ENCODE peak calls at places on chromosome 7, in nine cellular contexts. One of them, this sample, is unnamed.

GRCh38 chr7:41656357-41656756 is 46.5 kb downstream of the INHBA start:
- DNase-seq in ovary: no peak
- DNase-seq in hepatocyte: no peak
- DNase-seq in psoas muscle: no peak
- DNase-seq in lower lobe of right lung: no peak
- DNase-seq in right lobe of liver: no peak
- DNase-seq in CD8-positive, alpha-beta T cell: no peak
- DNase-seq in tibial artery: no peak
- DNase-seq in cardiac muscle cell: peak; percentile 65
- DNase-seq in this sample: no peak

GRCh38 chr7:101210143-101210542 is 7.2 kb downstream of the PLOD3 start:
- DNase-seq in hepatocyte: no peak
- DNase-seq in lower lobe of right lung: no peak
- DNase-seq in psoas muscle: no peak
- DNase-seq in ovary: no peak
- DNase-seq in right lobe of liver: no peak
- DNase-seq in CD8-positive, alpha-beta T cell: no peak
- DNase-seq in tibial artery: no peak
- DNase-seq in cardiac muscle cell: no peak
- DNase-seq in this sample: no peak

GRCh38 chr7:125195156-125195555 is 265.5 kb upstream of the POT1 start:
- DNase-seq in ovary: no peak
- DNase-seq in CD8-positive, alpha-beta T cell: no peak
- DNase-seq in psoas muscle: no peak
- DNase-seq in hepatocyte: no peak
- DNase-seq in right lobe of liver: no peak
- DNase-seq in tibial artery: no peak
- DNase-seq in cardiac muscle cell: no peak
- DNase-seq in lower lobe of right lung: no peak
- DNase-seq in this sample: no peak

GRCh38 chr7:636396-636795 is 90.1 kb upstream of the DNAAF5 start:
- DNase-seq in ovary: no peak
- DNase-seq in psoas muscle: no peak
- DNase-seq in hepatocyte: no peak
- DNase-seq in tibial artery: no peak
- DNase-seq in CD8-positive, alpha-beta T cell: no peak
- DNase-seq in lower lobe of right lung: no peak
- DNase-seq in right lobe of liver: no peak
- DNase-seq in cardiac muscle cell: peak; percentile 47
- DNase-seq in this sample: peak; percentile 64

GRCh38 chr7:66505531-66506451 is 122.9 kb upstream of the KCTD7 start:
- DNase-seq in CD8-positive, alpha-beta T cell: peak; percentile 16
- DNase-seq in tibial artery: peak; percentile 20
- DNase-seq in cardiac muscle cell: peak; percentile 30
- DNase-seq in lower lobe of right lung: peak; percentile 51
- DNase-seq in ovary: no peak
- DNase-seq in hepatocyte: no peak
- DNase-seq in psoas muscle: no peak
- DNase-seq in right lobe of liver: no peak
- DNase-seq in this sample: no peak

GRCh38 chr7:6528401-6529130 is 22.7 kb downstream of the GRID2IP start:
- DNase-seq in right lobe of liver: no peak
- DNase-seq in CD8-positive, alpha-beta T cell: no peak
- DNase-seq in cardiac muscle cell: no peak
- DNase-seq in hepatocyte: no peak
- DNase-seq in tibial artery: no peak
- DNase-seq in lower lobe of right lung: no peak
- DNase-seq in ovary: no peak
- DNase-seq in psoas muscle: no peak
- DNase-seq in this sample: no peak

GRCh38 chr7:37920619-37921339 is at the start of gene EPDR1:
- DNase-seq in psoas muscle: peak; percentile 73
- DNase-seq in ovary: peak; percentile 57
- DNase-seq in cardiac muscle cell: peak; percentile 42
- DNase-seq in lower lobe of right lung: peak; percentile 83
- DNase-seq in tibial artery: peak; percentile 54
- DNase-seq in CD8-positive, alpha-beta T cell: peak; percentile 15
- DNase-seq in right lobe of liver: peak; percentile 75
- DNase-seq in hepatocyte: peak; percentile 63
- DNase-seq in this sample: peak; percentile 86

GRCh38 chr7:82750007-82750406 is 306.4 kb upstream of the CACNA2D1 start:
- DNase-seq in hepatocyte: no peak
- DNase-seq in CD8-positive, alpha-beta T cell: no peak
- DNase-seq in tibial artery: no peak
- DNase-seq in lower lobe of right lung: no peak
- DNase-seq in ovary: no peak
- DNase-seq in cardiac muscle cell: no peak
- DNase-seq in psoas muscle: no peak
- DNase-seq in right lobe of liver: no peak
- DNase-seq in this sample: no peak

GRCh38 chr7:134502463-134502862 is 24.9 kb upstream of the AKR1B10 start:
- DNase-seq in lower lobe of right lung: no peak
- DNase-seq in CD8-positive, alpha-beta T cell: no peak
- DNase-seq in ovary: no peak
- DNase-seq in cardiac muscle cell: peak; percentile 85
- DNase-seq in psoas muscle: peak; percentile 40
- DNase-seq in tibial artery: peak; percentile 84
- DNase-seq in right lobe of liver: no peak
- DNase-seq in hepatocyte: no peak
- DNase-seq in this sample: no peak

GRCh38 chr7:43639858-43640491 is 57.1 kb downstream of the STK17A start:
- DNase-seq in right lobe of liver: peak; percentile 81
- DNase-seq in hepatocyte: peak; percentile 41
- DNase-seq in CD8-positive, alpha-beta T cell: no peak
- DNase-seq in ovary: peak; percentile 61
- DNase-seq in tibial artery: peak; percentile 38
- DNase-seq in psoas muscle: no peak
- DNase-seq in cardiac muscle cell: peak; percentile 86
- DNase-seq in lower lobe of right lung: peak; percentile 63
- DNase-seq in this sample: no peak

GRCh38 chr7:130894146-130895005 is 160.4 kb upstream of the KLF14 start:
- DNase-seq in CD8-positive, alpha-beta T cell: no peak
- DNase-seq in right lobe of liver: peak; percentile 91
- DNase-seq in psoas muscle: peak; percentile 91
- DNase-seq in cardiac muscle cell: peak; percentile 51
- DNase-seq in ovary: peak; percentile 81
- DNase-seq in hepatocyte: no peak
- DNase-seq in tibial artery: peak; percentile 67
- DNase-seq in lower lobe of right lung: peak; percentile 91
- DNase-seq in this sample: peak; percentile 96

GRCh38 chr7:24337180-24337579 is 53.2 kb downstream of the NPY start:
- DNase-seq in lower lobe of right lung: no peak
- DNase-seq in CD8-positive, alpha-beta T cell: no peak
- DNase-seq in psoas muscle: no peak
- DNase-seq in cardiac muscle cell: no peak
- DNase-seq in right lobe of liver: no peak
- DNase-seq in tibial artery: no peak
- DNase-seq in ovary: no peak
- DNase-seq in hepatocyte: no peak
- DNase-seq in this sample: no peak

GRCh38 chr7:43071604-43072003 is 40.8 kb upstream of the HECW1 start:
- DNase-seq in psoas muscle: no peak
- DNase-seq in cardiac muscle cell: peak; percentile 21
- DNase-seq in right lobe of liver: no peak
- DNase-seq in hepatocyte: peak; percentile 20
- DNase-seq in lower lobe of right lung: no peak
- DNase-seq in tibial artery: no peak
- DNase-seq in ovary: no peak
- DNase-seq in CD8-positive, alpha-beta T cell: no peak
- DNase-seq in this sample: no peak

GRCh38 chr7:4712371-4713182 is 30.5 kb downstream of the FOXK1 start:
- DNase-seq in CD8-positive, alpha-beta T cell: no peak
- DNase-seq in tibial artery: no peak
- DNase-seq in hepatocyte: peak; percentile 66
- DNase-seq in right lobe of liver: no peak
- DNase-seq in lower lobe of right lung: no peak
- DNase-seq in ovary: no peak
- DNase-seq in cardiac muscle cell: no peak
- DNase-seq in psoas muscle: no peak
- DNase-seq in this sample: no peak

GRCh38 chr7:4709187-4709586 is 27.1 kb downstream of the FOXK1 start:
- DNase-seq in lower lobe of right lung: no peak
- DNase-seq in CD8-positive, alpha-beta T cell: no peak
- DNase-seq in tibial artery: no peak
- DNase-seq in ovary: no peak
- DNase-seq in right lobe of liver: no peak
- DNase-seq in psoas muscle: no peak
- DNase-seq in hepatocyte: no peak
- DNase-seq in cardiac muscle cell: no peak
- DNase-seq in this sample: no peak

GRCh38 chr7:4711634-4712033 is 29.5 kb downstream of the FOXK1 start:
- DNase-seq in hepatocyte: no peak
- DNase-seq in cardiac muscle cell: no peak
- DNase-seq in psoas muscle: no peak
- DNase-seq in ovary: no peak
- DNase-seq in CD8-positive, alpha-beta T cell: no peak
- DNase-seq in right lobe of liver: no peak
- DNase-seq in lower lobe of right lung: no peak
- DNase-seq in tibial artery: no peak
- DNase-seq in this sample: no peak

GRCh38 chr7:4713183-4713784 is 31.2 kb downstream of the FOXK1 start:
- DNase-seq in right lobe of liver: no peak
- DNase-seq in CD8-positive, alpha-beta T cell: no peak
- DNase-seq in lower lobe of right lung: peak; percentile 60
- DNase-seq in hepatocyte: no peak
- DNase-seq in cardiac muscle cell: peak; percentile 54
- DNase-seq in tibial artery: no peak
- DNase-seq in psoas muscle: no peak
- DNase-seq in ovary: no peak
- DNase-seq in this sample: peak; percentile 70

DNA sequence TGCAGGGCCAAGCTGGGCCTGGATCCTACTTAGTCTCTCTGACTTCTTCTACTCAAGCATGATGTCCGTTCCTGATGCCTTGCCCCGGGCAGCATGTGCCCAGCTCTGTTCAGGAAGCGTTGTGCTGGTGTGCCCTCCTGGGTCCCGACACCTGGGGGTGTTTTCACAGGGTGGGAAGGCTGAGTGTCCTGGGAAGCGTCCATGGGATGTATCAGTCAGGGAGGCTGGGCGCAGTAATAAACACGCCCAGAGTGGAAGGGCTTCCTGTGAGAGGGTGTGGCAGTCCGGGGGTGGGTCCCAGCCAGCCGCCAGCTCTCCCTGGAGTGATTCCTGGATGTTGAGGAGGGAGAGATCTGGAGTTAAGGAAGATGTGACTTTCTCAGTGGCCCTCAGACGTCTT is 29.0 kb downstream of the FOXK1 start:
- DNase-seq in right lobe of liver: no peak
- DNase-seq in lower lobe of right lung: no peak
- DNase-seq in cardiac muscle cell: no peak
- DNase-seq in ovary: no peak
- DNase-seq in hepatocyte: no peak
- DNase-seq in CD8-positive, alpha-beta T cell: no peak
- DNase-seq in psoas muscle: no peak
- DNase-seq in tibial artery: no peak
- DNase-seq in this sample: no peak
- H3K4me1 ChIP-seq in right lobe of liver: peaks cover 28% of the 10 kb centered on the region
- H3K4me1 ChIP-seq in lower lobe of right lung: peaks cover 72% of the 10 kb centered on the region
- H3K4me1 ChIP-seq in cardiac muscle cell: peaks cover 25% of the 10 kb centered on the region
- H3K4me1 ChIP-seq in ovary: peaks cover 6% of the 10 kb centered on the region
- H3K4me1 ChIP-seq in hepatocyte: peaks cover 31% of the 10 kb centered on the region
- H3K4me1 ChIP-seq in CD8-positive, alpha-beta T cell: peaks cover 14% of the 10 kb centered on the region
- H3K4me1 ChIP-seq in psoas muscle: peaks cover 30% of the 10 kb centered on the region
- H3K4me1 ChIP-seq in tibial artery: peaks cover 26% of the 10 kb centered on the region
- H3K4me1 ChIP-seq in this sample: peaks cover 63% of the 10 kb centered on the region

DNA sequence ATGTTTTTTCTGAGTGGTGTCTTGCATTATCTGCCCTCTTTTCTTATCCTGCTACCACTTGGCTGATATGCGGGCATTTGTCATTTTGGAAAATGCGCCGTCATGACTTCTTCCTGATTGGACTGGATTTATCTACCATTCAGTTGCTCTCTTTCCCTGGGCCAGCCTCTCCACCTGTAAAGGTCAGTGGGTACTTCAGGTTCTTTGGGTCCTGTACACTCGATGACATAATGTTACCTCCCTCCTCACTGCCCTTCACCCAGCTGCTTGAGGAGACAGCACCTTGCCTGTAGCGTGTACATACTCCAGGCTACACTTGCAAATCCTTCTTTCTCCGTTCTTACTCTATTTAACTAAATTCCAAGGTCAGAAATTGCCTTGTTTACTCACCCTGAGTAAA is 83.7 kb downstream of the RBM33 start:
- DNase-seq in psoas muscle: no peak
- DNase-seq in right lobe of liver: no peak
- DNase-seq in lower lobe of right lung: no peak
- DNase-seq in CD8-positive, alpha-beta T cell: no peak
- DNase-seq in ovary: no peak
- DNase-seq in tibial artery: no peak
- DNase-seq in cardiac muscle cell: no peak
- DNase-seq in hepatocyte: no peak
- DNase-seq in this sample: no peak
- H3K9me3 ChIP-seq in psoas muscle: no peaks in the 10 kb centered on the region
- H3K9me3 ChIP-seq in right lobe of liver: no peaks in the 10 kb centered on the region
- H3K9me3 ChIP-seq in lower lobe of right lung: no peaks in the 10 kb centered on the region
- H3K9me3 ChIP-seq in CD8-positive, alpha-beta T cell: no peaks in the 10 kb centered on the region
- H3K9me3 ChIP-seq in ovary: no peaks in the 10 kb centered on the region
- H3K9me3 ChIP-seq in tibial artery: no peaks in the 10 kb centered on the region
- H3K9me3 ChIP-seq in cardiac muscle cell: no peaks in the 10 kb centered on the region
- H3K9me3 ChIP-seq in hepatocyte: no peaks in the 10 kb centered on the region
- H3K9me3 ChIP-seq in this sample: no peaks in the 10 kb centered on the region

DNA sequence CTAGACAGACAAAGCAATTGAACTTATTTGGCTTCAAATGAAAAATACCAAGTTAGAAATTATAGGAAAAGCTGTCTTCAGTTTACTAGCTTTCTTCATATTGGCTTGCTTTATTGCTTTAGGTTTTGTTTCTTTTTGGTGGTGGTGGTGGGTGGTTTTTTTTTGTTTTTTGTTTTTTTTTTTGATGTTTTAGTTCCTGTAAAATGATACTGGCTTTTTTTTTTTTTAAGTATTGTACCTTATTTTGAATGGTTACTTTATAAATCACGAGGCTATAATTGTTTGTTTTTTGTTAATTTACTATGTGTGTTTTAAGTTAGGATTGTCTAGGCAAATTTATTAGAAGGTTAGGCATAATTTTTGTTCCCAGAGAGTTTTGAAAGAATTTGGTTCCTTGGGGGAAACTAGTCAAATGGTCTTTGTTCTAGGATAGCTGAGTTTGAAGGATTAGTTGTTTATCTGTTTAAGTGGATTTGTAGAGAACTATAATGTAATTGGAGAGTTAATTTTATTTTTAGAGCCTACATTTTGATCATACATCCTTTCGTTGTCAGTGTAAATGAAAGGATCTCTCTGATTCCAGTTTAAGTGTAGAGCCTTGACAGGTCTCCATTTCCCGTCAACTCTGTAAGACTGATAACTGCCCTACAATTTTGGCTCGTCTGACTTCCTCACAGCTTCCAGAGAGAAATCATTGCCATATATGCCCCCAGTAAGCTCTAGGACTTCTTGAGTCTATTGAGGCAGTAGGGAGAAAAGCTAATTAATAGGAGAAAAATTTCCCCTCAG is 3.5 kb downstream of the KMT2E start:
- DNase-seq in lower lobe of right lung: no peak
- DNase-seq in hepatocyte: no peak
- DNase-seq in CD8-positive, alpha-beta T cell: no peak
- DNase-seq in cardiac muscle cell: no peak
- DNase-seq in right lobe of liver: no peak
- DNase-seq in ovary: no peak
- DNase-seq in tibial artery: no peak
- DNase-seq in psoas muscle: no peak
- DNase-seq in this sample: no peak
- H3K4me1 ChIP-seq in lower lobe of right lung: peaks cover 61% of the 10 kb centered on the region
- H3K4me1 ChIP-seq in hepatocyte: peaks cover 26% of the 10 kb centered on the region
- H3K4me1 ChIP-seq in CD8-positive, alpha-beta T cell: peaks cover 43% of the 10 kb centered on the region
- H3K4me1 ChIP-seq in cardiac muscle cell: peaks cover 21% of the 10 kb centered on the region
- H3K4me1 ChIP-seq in right lobe of liver: peaks cover 33% of the 10 kb centered on the region
- H3K4me1 ChIP-seq in ovary: peaks cover 6% of the 10 kb centered on the region
- H3K4me1 ChIP-seq in tibial artery: peaks cover 8% of the 10 kb centered on the region
- H3K4me1 ChIP-seq in psoas muscle: peaks cover 62% of the 10 kb centered on the region
- H3K4me1 ChIP-seq in this sample: peaks cover 45% of the 10 kb centered on the region

GRCh38 chr7:107253599-107253998 is 84.8 kb downstream of the HBP1 start:
- DNase-seq in cardiac muscle cell: no peak
- DNase-seq in psoas muscle: no peak
- DNase-seq in right lobe of liver: no peak
- DNase-seq in lower lobe of right lung: no peak
- DNase-seq in hepatocyte: no peak
- DNase-seq in CD8-positive, alpha-beta T cell: no peak
- DNase-seq in ovary: no peak
- DNase-seq in tibial artery: no peak
- DNase-seq in this sample: no peak
- H3K9me3 ChIP-seq in cardiac muscle cell: no peaks in the 10 kb centered on the region
- H3K9me3 ChIP-seq in psoas muscle: no peaks in the 10 kb centered on the region
- H3K9me3 ChIP-seq in right lobe of liver: no peaks in the 10 kb centered on the region
- H3K9me3 ChIP-seq in lower lobe of right lung: no peaks in the 10 kb centered on the region
- H3K9me3 ChIP-seq in hepatocyte: no peaks in the 10 kb centered on the region
- H3K9me3 ChIP-seq in CD8-positive, alpha-beta T cell: no peaks in the 10 kb centered on the region
- H3K9me3 ChIP-seq in ovary: no peaks in the 10 kb centered on the region
- H3K9me3 ChIP-seq in tibial artery: no peaks in the 10 kb centered on the region
- H3K9me3 ChIP-seq in this sample: no peaks in the 10 kb centered on the region